ENCODE peak calls at places on chromosomes 1 and 21, in ten cellular contexts. R, G, J, Y, K, S, X, U, P and Z are unnamed samples.

GRCh38 chr21:42040411-42041180 is 30.4 kb upstream of the ZBTB21 start:
- DNase-seq in R (no peak), G (no peak), J (no peak), Y (no peak), K (peak), S (peak), X (no peak), U (no peak), P (no peak), Z (no peak)

GRCh38 chr1:154881820-154882535 is 11.9 kb upstream of the KCNN3 start:
- DNase-seq in R (no peak), G (no peak), J (no peak), Y (no peak), K (no peak), S (peak), X (no peak), U (no peak), P (no peak), Z (no peak)

GRCh38 chr1:203001986-203002385 is 5.2 kb upstream of the TMEM183A start:
- DNase-seq in R (no peak), G (no peak), J (no peak), Y (no peak), K (no peak), S (no peak), X (no peak), U (no peak), P (no peak), Z (no peak)

GRCh38 chr1:111085666-111086065 is 54.2 kb downstream of the DRAM2 start:
- DNase-seq in R (no peak), G (no peak), J (no peak), Y (no peak), K (no peak), S (no peak), X (no peak), U (no peak), P (no peak), Z (no peak)

GRCh38 chr1:14926818-14927555 is 226.6 kb upstream of the TMEM51 start:
- DNase-seq in R (no peak), G (no peak), J (no peak), Y (no peak), K (no peak), S (no peak), X (no peak), U (no peak), P (no peak), Z (peak)

GRCh38 chr1:14578156-14578555 is 20.3 kb upstream of the KAZN start:
- DNase-seq in R (no peak), G (no peak), J (no peak), Y (no peak), K (no peak), S (no peak), X (no peak), U (no peak), P (no peak), Z (no peak)

GRCh38 chr1:24275104-24275410 is 44.1 kb upstream of the GRHL3 start:
- DNase-seq in R (no peak), G (no peak), J (no peak), Y (no peak), K (no peak), S (no peak), X (no peak), U (no peak), P (no peak), Z (no peak)

GRCh38 chr1:219798283-219799030 is 129.9 kb downstream of the SLC30A10 start:
- DNase-seq in R (no peak), G (no peak), J (no peak), Y (no peak), K (peak), S (no peak), X (no peak), U (no peak), P (no peak), Z (no peak)

GRCh38 chr1:212667223-212668139 is 32.2 kb downstream of the BATF3 start:
- DNase-seq in R (no peak), G (no peak), J (no peak), Y (peak), K (peak), S (no peak), X (no peak), U (no peak), P (no peak), Z (peak)

GRCh38 chr1:41739061-41739955 is 179.4 kb downstream of the HIVEP3 start:
- DNase-seq in R (peak), G (no peak), J (peak), Y (peak), K (peak), S (no peak), X (peak), U (peak), P (peak), Z (no peak)

GRCh38 chr1:178151831-178152230 is 57.9 kb downstream of the RASAL2 start:
- DNase-seq in R (no peak), G (no peak), J (no peak), Y (no peak), K (no peak), S (no peak), X (no peak), U (no peak), P (no peak), Z (no peak)

GRCh38 chr1:195462646-195463045 is 1145.6 kb downstream of the KCNT2 start:
- DNase-seq in R (no peak), G (no peak), J (no peak), Y (no peak), K (no peak), S (no peak), X (no peak), U (no peak), P (no peak), Z (no peak)

GRCh38 chr1:69139007-69139406 is 428.7 kb upstream of the LRRC7 start:
- DNase-seq in R (no peak), G (no peak), J (no peak), Y (no peak), K (no peak), S (no peak), X (no peak), U (no peak), P (no peak), Z (no peak)

GRCh38 chr1:32464716-32465540 is at the start of gene ZBTB8B:
- DNase-seq in R (peak), G (peak), J (peak), Y (peak), K (peak), S (peak), X (no peak), U (peak), P (peak), Z (peak)

GRCh38 chr1:226082959-226083302 is 20.4 kb downstream of the H3-3A start:
- DNase-seq in R (no peak), G (no peak), J (peak), Y (no peak), K (peak), S (peak), X (no peak), U (no peak), P (no peak), Z (no peak)

GRCh38 chr21:44944596-44944995 is 4.8 kb downstream of the SLX9 start:
- DNase-seq in R (no peak), G (no peak), J (peak), Y (no peak), K (no peak), S (no peak), X (no peak), U (no peak), P (no peak), Z (no peak)

GRCh38 chr1:20480261-20481157 is 5.5 kb downstream of the CAMK2N1 start:
- DNase-seq in R (no peak), G (no peak), J (no peak), Y (no peak), K (no peak), S (no peak), X (no peak), U (no peak), P (no peak), Z (no peak)

GRCh38 chr1:85599076-85599491 is 18.5 kb downstream of the CCN1 start:
- DNase-seq in R (no peak), G (no peak), J (no peak), Y (no peak), K (no peak), S (no peak), X (no peak), U (no peak), P (no peak), Z (no peak)

GRCh38 chr1:110229348-110230001 is 19.4 kb downstream of the KCNC4 start:
- DNase-seq in R (no peak), G (no peak), J (no peak), Y (no peak), K (no peak), S (no peak), X (no peak), U (no peak), P (no peak), Z (no peak)

GRCh38 chr21:34202553-34203332 is 129.4 kb downstream of the MRPS6 start:
- DNase-seq in R (no peak), G (no peak), J (peak), Y (no peak), K (no peak), S (no peak), X (no peak), U (no peak), P (no peak), Z (peak)

GRCh38 chr1:232737917-232738316 is 67.3 kb upstream of the MAP10 start:
- DNase-seq in R (no peak), G (no peak), J (no peak), Y (no peak), K (no peak), S (no peak), X (no peak), U (no peak), P (no peak), Z (no peak)

GRCh38 chr1:17287377-17287776 is 20.6 kb upstream of the PADI4 start:
- DNase-seq in R (no peak), G (no peak), J (no peak), Y (no peak), K (peak), S (no peak), X (no peak), U (no peak), P (no peak), Z (no peak)

GRCh38 chr21:39976805-39977204 is 109.6 kb downstream of the PCP4 start:
- DNase-seq in R (no peak), G (no peak), J (no peak), Y (no peak), K (no peak), S (no peak), X (no peak), U (no peak), P (no peak), Z (no peak)

GRCh38 chr1:62429581-62429980 is 7.3 kb upstream of the USP1 start:
- DNase-seq in R (no peak), G (no peak), J (no peak), Y (no peak), K (peak), S (no peak), X (no peak), U (no peak), P (no peak), Z (no peak)

GRCh38 chr1:233505130-233505529 is 108.8 kb upstream of the KCNK1 start:
- DNase-seq in R (no peak), G (no peak), J (no peak), Y (no peak), K (no peak), S (no peak), X (no peak), U (no peak), P (no peak), Z (no peak)

GRCh38 chr1:33086384-33086850 is 5.5 kb downstream of the AZIN2 start:
- DNase-seq in R (no peak), G (peak), J (peak), Y (no peak), K (peak), S (no peak), X (no peak), U (peak), P (peak), Z (peak)

GRCh38 chr21:33278736-33279135 is 12.6 kb downstream of the IL10RB start:
- DNase-seq in R (no peak), G (no peak), J (no peak), Y (no peak), K (no peak), S (no peak), X (no peak), U (no peak), P (no peak), Z (no peak)

GRCh38 chr21:38766987-38767722 is 38.6 kb upstream of the ETS2 start:
- DNase-seq in R (peak), G (peak), J (no peak), Y (peak), K (no peak), S (peak), X (peak), U (no peak), P (peak), Z (peak)

GRCh38 chr1:10686404-10687040 is 109.9 kb downstream of the CASZ1 start:
- DNase-seq in R (no peak), G (peak), J (no peak), Y (no peak), K (no peak), S (peak), X (no peak), U (no peak), P (no peak), Z (peak)

GRCh38 chr1:162943627-162944026 is 82.7 kb upstream of the CCDC190 start:
- DNase-seq in R (no peak), G (no peak), J (no peak), Y (no peak), K (no peak), S (no peak), X (no peak), U (no peak), P (no peak), Z (peak)

GRCh38 chr1:52738863-52739406 is 12.7 kb downstream of the ZYG11B start:
- DNase-seq in R (no peak), G (no peak), J (no peak), Y (no peak), K (no peak), S (no peak), X (no peak), U (no peak), P (no peak), Z (no peak)

GRCh38 chr1:36693116-36693515 is 210.4 kb upstream of the CSF3R start:
- DNase-seq in R (no peak), G (no peak), J (peak), Y (no peak), K (no peak), S (no peak), X (no peak), U (no peak), P (no peak), Z (no peak)

GRCh38 chr1:43557744-43558245 is 27.1 kb downstream of the PTPRF start:
- DNase-seq in R (no peak), G (no peak), J (no peak), Y (no peak), K (no peak), S (peak), X (no peak), U (peak), P (no peak), Z (no peak)